ENCODE peak calls at places on chromosomes 2 and 18, in eight cellular contexts. X, O, N, E, S, Z, B and I are unnamed samples.

GRCh38 chr2:231198291-231199173 is at the start of gene ARMC9:
- DNase-seq in X (peak), O (peak), N (no peak), E (peak), S (peak), Z (peak), B (peak), I (peak)

GRCh38 chr2:232085826-232086425 is 124.4 kb downstream of the DIS3L2 start:
- DNase-seq in X (no peak), O (no peak), N (no peak), E (no peak), S (peak), Z (no peak), B (no peak), I (no peak)

GRCh38 chr2:16218651-16219050 is 278.3 kb downstream of the MYCN start:
- DNase-seq in X (peak), O (peak), N (no peak), E (no peak), S (no peak), Z (no peak), B (no peak), I (no peak)

GRCh38 chr2:20235655-20236302 is 10.8 kb upstream of the SDC1 start:
- DNase-seq in X (no peak), O (no peak), N (no peak), E (no peak), S (no peak), Z (peak), B (no peak), I (peak)

GRCh38 chr2:203070615-203071547 is 56.2 kb downstream of the NBEAL1 start:
- DNase-seq in X (no peak), O (peak), N (no peak), E (no peak), S (no peak), Z (no peak), B (no peak), I (no peak)

GRCh38 chr18:54964741-54965140 is 5.5 kb upstream of the CCDC68 start:
- DNase-seq in X (no peak), O (no peak), N (no peak), E (no peak), S (no peak), Z (no peak), B (no peak), I (no peak)

GRCh38 chr2:43689999-43690398 is 13.8 kb upstream of the C1GALT1C1L start:
- DNase-seq in X (no peak), O (no peak), N (no peak), E (no peak), S (no peak), Z (no peak), B (no peak), I (no peak)

GRCh38 chr18:73564073-73564472 is 583.6 kb downstream of the FBXO15 start:
- DNase-seq in X (no peak), O (peak), N (no peak), E (no peak), S (peak), Z (peak), B (no peak), I (no peak)

GRCh38 chr2:20617081-20617575 is 33.8 kb downstream of the HS1BP3 start:
- DNase-seq in X (no peak), O (no peak), N (peak), E (peak), S (no peak), Z (no peak), B (no peak), I (no peak)

GRCh38 chr2:11657646-11658045 is 12.3 kb downstream of the NTSR2 start:
- DNase-seq in X (no peak), O (no peak), N (no peak), E (no peak), S (no peak), Z (no peak), B (no peak), I (no peak)

GRCh38 chr2:32008811-32009478 is 1.9 kb downstream of the MEMO1 start:
- DNase-seq in X (peak), O (peak), N (no peak), E (no peak), S (peak), Z (peak), B (peak), I (peak)

GRCh38 chr2:132627542-132627941 is 42.5 kb downstream of the LYPD1 start:
- DNase-seq in X (no peak), O (no peak), N (no peak), E (no peak), S (peak), Z (no peak), B (no peak), I (peak)

GRCh38 chr2:199760574-199760973 is 90.4 kb downstream of the FTCDNL1 start:
- DNase-seq in X (no peak), O (no peak), N (no peak), E (no peak), S (no peak), Z (no peak), B (no peak), I (peak)

GRCh38 chr18:57921708-57922107 is 118.6 kb upstream of the ATP8B1 start:
- DNase-seq in X (no peak), O (peak), N (no peak), E (no peak), S (peak), Z (peak), B (no peak), I (no peak)

GRCh38 chr2:166805753-166806152 is 82.5 kb upstream of the XIRP2 start:
- DNase-seq in X (no peak), O (no peak), N (no peak), E (no peak), S (no peak), Z (no peak), B (no peak), I (no peak)

GRCh38 chr2:64017811-64018714 is 1.2 kb downstream of the VPS54 start:
- DNase-seq in X (peak), O (peak), N (no peak), E (no peak), S (peak), Z (peak), B (no peak), I (no peak)

GRCh38 chr2:170493698-170494097 is 221.4 kb upstream of the SP5 start:
- DNase-seq in X (no peak), O (no peak), N (no peak), E (no peak), S (peak), Z (peak), B (no peak), I (no peak)

GRCh38 chr2:30786923-30787685 is 20.1 kb downstream of the CAPN13 start:
- DNase-seq in X (no peak), O (no peak), N (no peak), E (no peak), S (no peak), Z (no peak), B (no peak), I (peak)